ENCODE peak calls at places on chromosome 19, in nine cellular contexts. One of them, this sample, is unnamed.

GRCh38 chr19:6048808-6049405 is 61.4 kb downstream of the RFX2 start:
- DNase-seq in stomach: peak
- DNase-seq in pancreas: peak
- DNase-seq in A673: peak
- DNase-seq in heart left ventricle: peak
- DNase-seq in ascending aorta: peak
- DNase-seq in cardiac muscle cell: peak
- DNase-seq in endodermal cell: peak
- DNase-seq in Calu3: peak
- DNase-seq in this sample: peak

GRCh38 chr19:33293255-33294057 is 8.9 kb downstream of the CEBPA start:
- DNase-seq in heart left ventricle: no peak
- DNase-seq in A673: peak
- DNase-seq in Calu3: no peak
- DNase-seq in stomach: no peak
- DNase-seq in cardiac muscle cell: no peak
- DNase-seq in endodermal cell: no peak
- DNase-seq in ascending aorta: no peak
- DNase-seq in pancreas: no peak
- DNase-seq in this sample: peak

GRCh38 chr19:53156888-53157287 is 2.0 kb downstream of the ZNF347 start:
- DNase-seq in ascending aorta: no peak
- DNase-seq in endodermal cell: no peak
- DNase-seq in Calu3: no peak
- DNase-seq in pancreas: no peak
- DNase-seq in cardiac muscle cell: no peak
- DNase-seq in stomach: no peak
- DNase-seq in A673: no peak
- DNase-seq in heart left ventricle: no peak
- DNase-seq in this sample: no peak

GRCh38 chr19:30682576-30683536 is 310.7 kb downstream of the ZNF536 start:
- DNase-seq in A673: peak
- DNase-seq in ascending aorta: peak
- DNase-seq in heart left ventricle: peak
- DNase-seq in Calu3: peak
- DNase-seq in pancreas: peak
- DNase-seq in endodermal cell: peak
- DNase-seq in stomach: peak
- DNase-seq in cardiac muscle cell: peak
- DNase-seq in this sample: peak

GRCh38 chr19:11587302-11587972 is 9.8 kb upstream of the ZNF627 start:
- DNase-seq in stomach: peak
- DNase-seq in heart left ventricle: peak
- DNase-seq in cardiac muscle cell: peak
- DNase-seq in pancreas: peak
- DNase-seq in A673: peak
- DNase-seq in Calu3: peak
- DNase-seq in ascending aorta: peak
- DNase-seq in endodermal cell: peak
- DNase-seq in this sample: peak

GRCh38 chr19:3082331-3082730 is 11.8 kb upstream of the GNA11 start:
- DNase-seq in endodermal cell: no peak
- DNase-seq in pancreas: no peak
- DNase-seq in stomach: no peak
- DNase-seq in heart left ventricle: no peak
- DNase-seq in cardiac muscle cell: no peak
- DNase-seq in ascending aorta: no peak
- DNase-seq in Calu3: no peak
- DNase-seq in A673: no peak
- DNase-seq in this sample: no peak

GRCh38 chr19:570315-570714 is 2.1 kb upstream of the BSG start:
- DNase-seq in endodermal cell: peak
- DNase-seq in pancreas: no peak
- DNase-seq in heart left ventricle: no peak
- DNase-seq in stomach: no peak
- DNase-seq in ascending aorta: no peak
- DNase-seq in Calu3: no peak
- DNase-seq in cardiac muscle cell: no peak
- DNase-seq in A673: no peak
- DNase-seq in this sample: no peak

GRCh38 chr19:33193864-33194362 is at the start of gene LRP3:
- DNase-seq in A673: peak
- DNase-seq in cardiac muscle cell: peak
- DNase-seq in ascending aorta: no peak
- DNase-seq in endodermal cell: peak
- DNase-seq in pancreas: peak
- DNase-seq in Calu3: no peak
- DNase-seq in stomach: peak
- DNase-seq in heart left ventricle: peak
- DNase-seq in this sample: peak

GRCh38 chr19:45528744-45529453 is 21.6 kb downstream of the VASP start:
- DNase-seq in stomach: peak
- DNase-seq in ascending aorta: no peak
- DNase-seq in endodermal cell: peak
- DNase-seq in A673: peak
- DNase-seq in heart left ventricle: peak
- DNase-seq in Calu3: peak
- DNase-seq in pancreas: peak
- DNase-seq in cardiac muscle cell: peak
- DNase-seq in this sample: no peak
- TF ChIP-seq CTCF in stomach: no peak
- TF ChIP-seq CTCF in ascending aorta: no peak
- TF ChIP-seq CTCF in endodermal cell: peak
- TF ChIP-seq CTCF in A673: peak
- TF ChIP-seq CTCF in heart left ventricle: no peak
- TF ChIP-seq CTCF in Calu3: no peak
- TF ChIP-seq CTCF in pancreas: no peak
- TF ChIP-seq CTCF in cardiac muscle cell: no peak
- TF ChIP-seq CTCF in this sample: no peak

GRCh38 chr19:49514151-49514550 is 1.7 kb downstream of the FCGRT start:
- DNase-seq in endodermal cell: peak
- DNase-seq in A673: no peak
- DNase-seq in ascending aorta: no peak
- DNase-seq in Calu3: no peak
- DNase-seq in pancreas: no peak
- DNase-seq in heart left ventricle: no peak
- DNase-seq in cardiac muscle cell: no peak
- DNase-seq in stomach: peak
- DNase-seq in this sample: no peak

GRCh38 chr19:49515767-49516166 is 3.3 kb downstream of the FCGRT start:
- DNase-seq in pancreas: no peak
- DNase-seq in ascending aorta: peak
- DNase-seq in heart left ventricle: peak
- DNase-seq in endodermal cell: no peak
- DNase-seq in Calu3: no peak
- DNase-seq in A673: no peak
- DNase-seq in stomach: no peak
- DNase-seq in cardiac muscle cell: no peak
- DNase-seq in this sample: no peak

GRCh38 chr19:49520705-49521319 is 7.0 kb upstream of the RCN3 start:
- DNase-seq in pancreas: no peak
- DNase-seq in cardiac muscle cell: no peak
- DNase-seq in endodermal cell: no peak
- DNase-seq in Calu3: no peak
- DNase-seq in stomach: no peak
- DNase-seq in A673: no peak
- DNase-seq in ascending aorta: no peak
- DNase-seq in heart left ventricle: peak
- DNase-seq in this sample: peak

GRCh38 chr19:49513746-49514118 is 1.3 kb downstream of the FCGRT start:
- DNase-seq in cardiac muscle cell: no peak
- DNase-seq in ascending aorta: no peak
- DNase-seq in pancreas: no peak
- DNase-seq in heart left ventricle: no peak
- DNase-seq in A673: no peak
- DNase-seq in Calu3: no peak
- DNase-seq in stomach: no peak
- DNase-seq in endodermal cell: peak
- DNase-seq in this sample: no peak

DNA sequence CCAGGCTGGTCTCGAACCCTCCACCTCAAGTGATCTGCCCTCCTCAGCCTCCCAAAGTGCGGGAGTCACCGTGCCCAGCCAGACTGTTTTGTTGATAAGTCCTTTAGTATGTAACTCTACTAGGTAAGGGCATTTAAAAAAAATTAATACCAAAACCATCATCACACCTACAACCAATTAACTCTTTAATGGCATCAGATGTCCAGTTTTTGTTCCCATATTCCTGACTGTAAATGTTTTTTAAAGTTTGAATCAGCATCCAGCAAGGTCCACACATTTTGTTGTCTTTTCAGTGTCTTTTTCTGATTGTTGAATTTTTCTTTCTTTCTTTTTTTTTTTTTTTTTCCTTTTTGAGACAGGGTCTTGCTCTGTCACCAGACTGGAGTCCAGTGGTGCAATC is 5.6 kb downstream of the FCGRT start:
- DNase-seq in endodermal cell: no peak
- DNase-seq in stomach: no peak
- DNase-seq in A673: no peak
- DNase-seq in cardiac muscle cell: no peak
- DNase-seq in ascending aorta: no peak
- DNase-seq in heart left ventricle: no peak
- DNase-seq in pancreas: no peak
- DNase-seq in Calu3: no peak
- DNase-seq in this sample: no peak
- TF ChIP-seq CTCF in endodermal cell: no peak
- TF ChIP-seq CTCF in stomach: no peak
- TF ChIP-seq CTCF in A673: no peak
- TF ChIP-seq CTCF in cardiac muscle cell: no peak
- TF ChIP-seq CTCF in ascending aorta: no peak
- TF ChIP-seq CTCF in heart left ventricle: no peak
- TF ChIP-seq CTCF in pancreas: no peak
- TF ChIP-seq CTCF in Calu3: no peak
- TF ChIP-seq CTCF in this sample: no peak

GRCh38 chr19:42115705-42116104 is 16.5 kb downstream of the POU2F2 start:
- DNase-seq in A673: no peak
- DNase-seq in endodermal cell: no peak
- DNase-seq in ascending aorta: no peak
- DNase-seq in stomach: no peak
- DNase-seq in cardiac muscle cell: no peak
- DNase-seq in heart left ventricle: no peak
- DNase-seq in pancreas: no peak
- DNase-seq in Calu3: no peak
- DNase-seq in this sample: no peak

GRCh38 chr19:42114412-42114811 is 17.8 kb downstream of the POU2F2 start:
- DNase-seq in heart left ventricle: no peak
- DNase-seq in stomach: no peak
- DNase-seq in Calu3: no peak
- DNase-seq in ascending aorta: no peak
- DNase-seq in A673: no peak
- DNase-seq in endodermal cell: peak
- DNase-seq in cardiac muscle cell: no peak
- DNase-seq in pancreas: peak
- DNase-seq in this sample: no peak

GRCh38 chr19:42115219-42115618 is 17.0 kb downstream of the POU2F2 start:
- DNase-seq in pancreas: peak
- DNase-seq in stomach: no peak
- DNase-seq in endodermal cell: no peak
- DNase-seq in ascending aorta: no peak
- DNase-seq in heart left ventricle: no peak
- DNase-seq in A673: no peak
- DNase-seq in cardiac muscle cell: peak
- DNase-seq in Calu3: no peak
- DNase-seq in this sample: no peak

GRCh38 chr19:42117076-42117475 is 15.2 kb downstream of the POU2F2 start:
- DNase-seq in pancreas: no peak
- DNase-seq in endodermal cell: no peak
- DNase-seq in ascending aorta: no peak
- DNase-seq in A673: no peak
- DNase-seq in Calu3: no peak
- DNase-seq in cardiac muscle cell: no peak
- DNase-seq in heart left ventricle: no peak
- DNase-seq in stomach: no peak
- DNase-seq in this sample: no peak

DNA sequence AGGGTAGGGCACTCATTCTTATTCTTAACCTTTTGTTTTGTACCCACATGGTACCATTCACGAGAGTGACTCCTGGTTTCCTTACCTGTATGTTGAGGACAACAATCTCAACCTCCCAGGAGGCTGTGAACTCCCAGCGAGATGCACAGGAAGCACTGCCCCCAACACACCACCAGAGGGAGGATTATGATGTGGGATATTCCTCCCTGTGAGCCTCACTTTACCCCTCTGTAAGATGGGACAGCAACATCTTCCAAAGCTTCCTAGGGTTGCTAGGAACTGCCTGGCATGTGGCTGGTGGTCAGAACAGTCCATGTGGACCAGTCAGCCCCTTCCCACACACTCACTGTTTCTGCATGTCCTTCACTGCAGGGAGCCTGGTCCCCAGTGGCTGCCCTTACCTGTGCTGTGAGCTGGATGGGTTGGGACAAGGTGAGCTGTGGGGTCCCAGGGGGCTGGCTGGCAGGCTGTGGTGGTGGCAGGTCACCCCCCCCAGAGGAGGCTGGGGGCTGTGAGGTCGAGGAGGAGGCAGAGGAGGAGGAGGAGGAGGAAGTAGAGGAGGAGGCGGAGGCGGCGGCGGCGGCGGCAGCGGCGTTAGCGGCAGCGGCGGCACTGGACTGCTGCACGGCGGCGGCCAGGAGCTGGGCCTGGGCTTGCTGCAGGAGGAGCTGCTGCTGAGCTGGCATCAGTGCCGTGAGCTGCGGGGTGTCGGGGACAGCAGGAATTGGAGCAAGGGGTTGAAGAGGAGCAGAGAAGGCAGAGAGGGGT is 15.8 kb downstream of the POU2F2 start:
- DNase-seq in Calu3: no peak
- DNase-seq in pancreas: no peak
- DNase-seq in endodermal cell: no peak
- DNase-seq in A673: no peak
- DNase-seq in cardiac muscle cell: no peak
- DNase-seq in stomach: no peak
- DNase-seq in ascending aorta: no peak
- DNase-seq in heart left ventricle: no peak
- DNase-seq in this sample: no peak
- TF ChIP-seq CTCF in Calu3: no peak
- TF ChIP-seq CTCF in pancreas: no peak
- TF ChIP-seq CTCF in endodermal cell: peak
- TF ChIP-seq CTCF in A673: no peak
- TF ChIP-seq CTCF in cardiac muscle cell: no peak
- TF ChIP-seq CTCF in stomach: no peak
- TF ChIP-seq CTCF in ascending aorta: no peak
- TF ChIP-seq CTCF in heart left ventricle: no peak
- TF ChIP-seq CTCF in this sample: no peak

DNA sequence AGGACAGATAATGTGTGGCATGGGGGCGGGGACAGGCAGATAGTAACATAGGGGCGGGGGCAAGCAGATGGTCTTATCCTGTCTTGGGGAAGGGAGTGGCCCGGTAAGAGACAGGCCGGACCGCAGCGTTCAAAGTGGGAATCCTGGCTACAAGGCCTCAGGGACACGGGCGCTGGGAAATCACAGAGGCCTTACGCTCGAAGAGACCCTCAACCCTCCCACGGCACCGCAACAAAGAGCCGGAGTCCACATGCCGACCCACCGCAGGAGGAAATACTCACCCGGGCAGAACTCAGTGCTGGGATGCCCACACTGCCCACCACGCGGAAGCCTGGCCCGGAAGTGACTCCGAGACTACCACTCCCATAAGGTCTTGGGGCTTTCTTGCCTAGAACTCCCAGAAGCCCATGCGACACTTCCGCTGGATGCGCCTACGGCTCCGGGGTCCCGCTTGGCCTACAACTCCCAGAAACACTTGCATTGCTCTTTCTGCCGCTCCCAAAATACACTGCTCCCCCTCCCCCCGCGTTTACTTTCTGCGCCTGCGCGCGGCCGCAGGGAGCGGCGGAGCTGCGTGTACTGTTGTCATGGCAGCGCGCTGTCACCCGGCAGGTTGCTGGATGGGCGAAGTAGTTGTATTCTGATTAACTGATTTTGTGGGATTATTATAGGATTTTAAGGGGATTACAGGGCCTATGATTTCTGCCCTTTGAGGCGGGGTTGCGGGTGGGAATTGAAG is at the start of gene CTU1:
- DNase-seq in ascending aorta: peak
- DNase-seq in pancreas: peak
- DNase-seq in A673: peak
- DNase-seq in endodermal cell: peak
- DNase-seq in heart left ventricle: peak
- DNase-seq in cardiac muscle cell: peak
- DNase-seq in stomach: peak
- DNase-seq in Calu3: peak
- DNase-seq in this sample: peak
- TF ChIP-seq CTCF in ascending aorta: no peak
- TF ChIP-seq CTCF in pancreas: no peak
- TF ChIP-seq CTCF in A673: no peak
- TF ChIP-seq CTCF in endodermal cell: no peak
- TF ChIP-seq CTCF in heart left ventricle: no peak
- TF ChIP-seq CTCF in cardiac muscle cell: no peak
- TF ChIP-seq CTCF in stomach: peak
- TF ChIP-seq CTCF in Calu3: no peak
- TF ChIP-seq CTCF in this sample: peak

This sample was measured in gastrocnemius medialis.